ENCODE peak calls at places on chromosome 15, in eight cellular contexts. A, K, W, I, Y, S, B and E are unnamed samples.

GRCh38 chr15:44028349-44028748 is 166.7 kb downstream of the FRMD5 start:
- DNase-seq in K (no peak), I (no peak), A (no peak), B (peak; percentile 23), Y (no peak), S (no peak), W (no peak), E (no peak)

GRCh38 chr15:98501192-98501591 is 147.1 kb upstream of the IGF1R start:
- DNase-seq in S (no peak), K (no peak), A (no peak), I (no peak), B (no peak), W (no peak), Y (no peak), E (no peak)

GRCh38 chr15:28017423-28017924 is 81.6 kb downstream of the OCA2 start:
- DNase-seq in S (no peak), I (no peak), K (no peak), A (no peak), Y (no peak), W (peak; percentile 56), B (no peak), E (no peak)

GRCh38 chr15:83398591-83398990 is 48.5 kb upstream of the SH3GL3 start:
- DNase-seq in A (no peak), I (no peak), K (no peak), W (no peak), S (no peak), Y (no peak), B (peak; percentile 76), E (no peak)

GRCh38 chr15:87740655-87741344 is 515.7 kb downstream of the NTRK3 start:
- DNase-seq in Y (no peak), A (no peak), W (no peak), I (no peak), B (no peak), S (no peak), K (no peak), E (no peak)

GRCh38 chr15:92343869-92344643 is 49.6 kb upstream of the ST8SIA2 start:
- DNase-seq in K (peak; percentile 6), B (no peak), S (no peak), I (no peak), A (no peak), W (no peak), Y (no peak), E (no peak)

GRCh38 chr15:101255615-101256350 is 3.9 kb upstream of the CHSY1 start:
- DNase-seq in B (peak; percentile 67), K (no peak), A (no peak), S (no peak), W (no peak), Y (no peak), I (no peak), E (no peak)

GRCh38 chr15:86863226-86863915 is 783.7 kb downstream of the AGBL1 start:
- DNase-seq in B (peak; percentile 0), I (no peak), S (no peak), W (no peak), K (no peak), Y (peak; percentile 51), A (no peak), E (no peak)

GRCh38 chr15:99021027-99021624 is 13.5 kb upstream of the PGPEP1L start:
- DNase-seq in S (no peak), I (no peak), W (no peak), B (no peak), A (no peak), K (no peak), Y (no peak), E (no peak)

GRCh38 chr15:66196565-66196964 is 57.0 kb downstream of the MEGF11 start:
- DNase-seq in I (no peak), A (no peak), S (no peak), K (no peak), Y (no peak), B (peak; percentile 2), W (no peak), E (no peak)

GRCh38 chr15:31200735-31201151 is 99.2 kb upstream of the TRPM1 start:
- DNase-seq in Y (peak; percentile 70), I (no peak), K (peak; percentile 83), B (peak; percentile 52), A (peak; percentile 74), W (peak; percentile 76), S (peak; percentile 88), E (peak; percentile 57)

GRCh38 chr15:60121845-60122244 is 117.7 kb downstream of the FOXB1 start:
- DNase-seq in B (no peak), Y (no peak), S (no peak), I (no peak), W (no peak), A (no peak), K (no peak), E (no peak)

GRCh38 chr15:69648775-69649735 is 196.4 kb downstream of the RPLP1 start:
- DNase-seq in Y (no peak), I (no peak), A (no peak), K (peak; percentile 62), B (no peak), W (no peak), S (no peak), E (no peak)

GRCh38 chr15:89112341-89112971 is 24.2 kb downstream of the ABHD2 start:
- DNase-seq in S (no peak), I (no peak), K (no peak), A (no peak), W (peak; percentile 81), B (peak; percentile 72), Y (no peak), E (no peak)

GRCh38 chr15:67097893-67098740 is 32.7 kb downstream of the SMAD3 start:
- DNase-seq in Y (peak; percentile 59), W (no peak), I (no peak), K (peak; percentile 74), A (peak; percentile 44), B (peak; percentile 96), S (no peak), E (peak; percentile 67)

GRCh38 chr15:25177955-25178801 is 223.4 kb downstream of the SNRPN start:
- DNase-seq in W (no peak), K (peak; percentile 3), I (no peak), S (peak; percentile 34), Y (no peak), B (no peak), A (peak; percentile 3), E (peak; percentile 2)

GRCh38 chr15:62835351-62835750 is 207.2 kb upstream of the TPM1 start:
- DNase-seq in K (no peak), S (no peak), W (no peak), I (no peak), Y (peak; percentile 16), B (no peak), A (no peak), E (no peak)

DNA sequence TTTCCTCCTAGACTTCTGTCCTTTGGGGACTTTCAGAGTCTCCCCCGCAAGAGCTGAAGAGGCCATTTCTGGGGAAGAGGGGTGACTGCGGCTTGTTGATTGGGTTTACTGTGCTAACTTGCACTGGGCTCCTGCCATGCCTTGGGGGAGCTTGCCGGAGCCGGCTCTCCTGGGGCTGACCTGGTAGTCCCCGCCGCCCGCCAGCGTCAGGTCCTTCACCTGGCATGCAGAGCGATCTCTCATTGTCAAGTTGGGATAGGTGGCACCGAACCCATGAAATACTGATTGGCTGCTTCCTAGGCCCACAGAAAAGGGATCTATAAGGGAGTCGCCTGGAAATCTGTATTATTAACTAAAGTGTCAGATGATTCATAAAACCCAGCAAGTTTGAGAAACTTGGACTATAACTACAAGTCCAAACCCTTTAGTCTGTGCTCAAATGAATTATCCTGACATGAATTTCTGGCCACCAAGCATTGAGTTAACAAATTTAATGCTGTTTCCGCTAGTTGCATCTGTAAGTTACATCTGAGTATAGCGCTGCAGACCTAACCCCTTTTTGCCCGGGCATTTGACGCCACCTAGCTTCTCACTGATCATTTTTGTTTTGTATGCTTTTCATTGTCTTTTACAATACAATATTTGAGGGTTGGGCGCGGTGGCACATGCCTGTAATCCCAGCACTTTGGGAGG is 605 bp upstream of the IMP3 start:
- DNase-seq in W (no peak), Y (peak; percentile 23), I (peak; percentile 76), B (peak; percentile 65), S (peak; percentile 70), A (peak; percentile 68), K (no peak), E (no peak)
- TF ChIP-seq CTCF in W (no peak), Y (no peak), I (peak; percentile 74), B (peak; percentile 36), S (no peak), A (peak; percentile 62), K (no peak), E (no peak)

DNA sequence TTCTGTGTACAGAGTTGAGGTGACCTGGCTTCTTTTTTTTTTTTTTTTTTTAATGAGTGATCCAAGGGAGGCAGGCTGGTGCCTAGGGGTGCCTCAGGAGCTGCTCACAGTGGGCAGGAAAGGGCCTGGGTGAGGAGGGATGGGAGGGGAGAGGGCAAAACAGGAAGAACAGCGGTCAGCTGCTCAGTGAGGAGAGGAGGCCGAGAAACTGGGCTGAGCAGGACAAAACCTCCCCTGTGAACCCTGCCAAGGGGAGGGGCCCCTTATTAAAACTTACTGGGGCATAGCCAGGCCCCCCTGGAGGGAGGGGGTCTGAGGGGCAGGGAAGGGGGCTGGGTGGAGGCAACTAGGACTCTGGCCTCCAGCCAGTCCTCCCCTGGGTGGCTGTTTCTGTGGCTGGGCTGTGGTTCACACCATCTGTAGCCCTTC is 3.5 kb downstream of the PLEKHO2 start:
- DNase-seq in K (no peak), Y (no peak), S (no peak), I (no peak), A (no peak), B (no peak), W (peak; percentile 83), E (peak; percentile 53)
- H3K4me3 ChIP-seq in K (no peak overlapping the region), Y (peak overlapping the region; percentile 3), S (peak overlapping the region; percentile 74), I (no peak overlapping the region), A (no peak overlapping the region), B (peak overlapping the region; percentile 3), W (peak overlapping the region; percentile 91), E (peak overlapping the region; percentile 84)

DNA sequence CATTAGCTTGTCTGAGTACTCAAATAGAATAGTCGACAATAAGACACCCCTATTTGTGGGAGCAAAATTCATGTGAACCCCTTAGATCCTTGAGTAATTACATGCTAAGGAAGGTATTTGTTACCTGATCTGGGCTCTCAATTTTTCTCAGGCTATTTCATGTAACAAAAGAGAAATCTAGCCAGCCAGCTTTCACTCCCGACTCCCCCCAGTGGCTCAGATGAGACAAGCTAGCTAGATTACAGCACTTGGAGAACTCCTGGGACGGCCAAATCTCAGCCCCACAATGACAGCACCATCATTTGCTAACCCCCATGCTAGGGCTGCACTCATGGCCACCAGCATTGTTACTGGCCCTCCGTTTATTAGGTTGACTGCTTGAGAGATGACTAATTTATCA is 41.3 kb downstream of the GLDN start:
- DNase-seq in A (no peak), S (no peak), K (no peak), I (no peak), Y (no peak), B (peak; percentile 60), W (no peak), E (peak; percentile 36)
- TF ChIP-seq CTCF in A (no peak), S (peak; percentile 28), K (peak; percentile 26), I (peak; percentile 77), Y (no peak), B (peak; percentile 78), W (peak; percentile 23), E (peak; percentile 23)

DNA sequence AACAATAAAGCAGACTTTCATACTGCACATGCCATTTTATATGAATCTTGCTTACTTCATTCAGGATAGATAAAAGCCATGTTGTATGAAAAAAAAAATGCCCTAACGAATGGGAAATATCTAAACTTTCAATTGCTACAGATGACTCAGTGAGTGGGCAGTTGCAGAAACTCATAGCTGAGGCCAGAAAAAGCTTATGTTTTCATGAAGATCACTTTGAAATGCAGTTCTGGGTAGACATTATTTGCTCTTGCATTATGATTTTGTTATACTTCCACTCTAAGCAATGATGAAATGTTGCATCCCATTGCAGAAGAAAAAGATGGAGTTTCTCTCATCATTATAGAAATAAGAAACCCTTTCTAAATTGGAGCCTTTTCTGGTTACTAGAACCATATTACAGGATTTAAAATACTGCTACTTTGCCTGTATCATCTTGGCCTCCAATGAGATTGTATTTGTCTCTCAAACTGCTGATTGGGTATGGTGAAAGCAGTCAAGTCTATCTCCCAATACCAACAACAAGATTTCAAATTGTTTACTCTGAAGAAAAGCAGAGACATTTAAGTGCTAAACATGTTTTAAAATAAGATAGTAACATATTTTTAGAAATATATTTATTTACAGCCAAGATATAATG is 17.0 kb downstream of the PEAK1 start:
- DNase-seq in S (no peak), B (peak; percentile 77), I (no peak), Y (no peak), W (no peak), A (no peak), K (no peak), E (no peak)
- H3K4me3 ChIP-seq in S (no peak overlapping the region), B (no peak overlapping the region), I (no peak overlapping the region), Y (no peak overlapping the region), W (no peak overlapping the region), A (no peak overlapping the region), K (no peak overlapping the region), E (no peak overlapping the region)